ENCODE peak calls at places on chromosome 20, in five cellular contexts. B is PC-9, P is left ventricle myocardium inferior, C is AG04450, R is stomach. S is an unnamed sample.

GRCh38 chr20:51437182-51437923 is 105.2 kb downstream of the NFATC2 start:
- DNase-seq in C (no peak), R (no peak), B (no peak), P (no peak), S (no peak)

GRCh38 chr20:709421-709820 is 33.8 kb upstream of the SCRT2 start:
- DNase-seq in B (peak), P (peak), C (no peak), R (peak), S (no peak)

GRCh38 chr20:1933465-1933870 is 38.3 kb downstream of the SIRPA start:
- DNase-seq in P (peak), B (no peak), C (no peak), R (no peak), S (no peak)

GRCh38 chr20:8388146-8388545 is 256.1 kb downstream of the PLCB1 start:
- DNase-seq in C (no peak), B (no peak), R (no peak), P (no peak), S (no peak)

GRCh38 chr20:32534661-32535240 is 50.4 kb downstream of the NOL4L start:
- DNase-seq in B (no peak), R (no peak), C (no peak), P (no peak), S (no peak)

GRCh38 chr20:38673731-38674177 is 50.5 kb upstream of the SLC32A1 start:
- DNase-seq in B (no peak), C (no peak), P (no peak), R (no peak), S (no peak)

GRCh38 chr20:59831024-59831900 is 102.2 kb downstream of the SYCP2 start:
- DNase-seq in C (no peak), B (peak), P (peak), R (peak), S (peak)

GRCh38 chr20:7967199-7967844 is 27.1 kb upstream of the HAO1 start:
- DNase-seq in R (no peak), B (no peak), P (no peak), C (no peak), S (no peak)

GRCh38 chr20:42024653-42025052 is 406.5 kb upstream of the CHD6 start:
- DNase-seq in C (no peak), P (no peak), R (no peak), B (no peak), S (no peak)

GRCh38 chr20:51715028-51715872 is 52.9 kb downstream of the ATP9A start:
- DNase-seq in P (no peak), R (no peak), C (no peak), B (no peak), S (no peak)

GRCh38 chr20:8322654-8323053 is 190.6 kb downstream of the PLCB1 start:
- DNase-seq in B (no peak), P (no peak), C (no peak), R (no peak), S (no peak)

GRCh38 chr20:38894091-38894847 is 31.9 kb upstream of the FAM83D start:
- DNase-seq in C (no peak), B (no peak), P (peak), R (no peak), S (no peak)

GRCh38 chr20:61891916-61892649 is 173.6 kb downstream of the TAF4 start:
- DNase-seq in B (no peak), C (no peak), P (no peak), R (no peak), S (no peak)

GRCh38 chr20:61888101-61888865 is 177.4 kb downstream of the TAF4 start:
- DNase-seq in R (no peak), P (no peak), B (no peak), C (no peak), S (no peak)

GRCh38 chr20:61889659-61890058 is 176.0 kb downstream of the TAF4 start:
- DNase-seq in C (no peak), R (no peak), B (no peak), P (no peak), S (no peak)

GRCh38 chr20:61890210-61890609 is 175.5 kb downstream of the TAF4 start:
- DNase-seq in C (no peak), P (no peak), B (no peak), R (no peak), S (no peak)

DNA sequence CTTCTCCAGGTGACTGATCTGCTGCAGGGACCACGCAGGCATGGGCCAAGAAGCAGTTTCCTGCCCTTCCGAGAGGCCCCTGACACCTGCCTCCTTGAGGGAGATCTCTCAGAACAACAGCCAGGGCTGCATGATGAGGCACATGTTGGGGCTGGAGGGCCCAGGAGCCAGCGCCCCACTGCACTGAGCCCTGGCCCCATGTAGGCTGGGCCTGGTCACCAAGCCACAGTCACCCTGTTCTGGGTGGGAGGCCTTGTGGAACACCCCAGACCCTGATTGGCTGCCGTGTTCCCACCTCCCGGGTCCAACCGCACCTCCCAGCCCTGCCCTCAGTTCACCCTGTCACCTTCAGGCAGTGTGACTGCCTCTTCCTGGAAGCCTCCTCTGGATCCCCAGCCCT is 174.2 kb downstream of the TAF4 start:
- DNase-seq in R (no peak), B (no peak), C (no peak), P (no peak), S (no peak)
- TF ChIP-seq CTCF in R (no peak), B (no peak), C (no peak), P (no peak), S (no peak)

GRCh38 chr20:34431168-34431567 is 68.1 kb downstream of the ITCH start:
- DNase-seq in R (no peak), B (no peak), P (no peak), C (no peak), S (no peak)
- H3K27ac ChIP-seq in R (no peak), B (no peak), P (no peak), C (no peak), S (no peak)

GRCh38 chr20:45840700-45841198 is 7.2 kb downstream of the SNX21 start:
- DNase-seq in P (no peak), B (no peak), R (no peak), C (no peak), S (no peak)
- TF ChIP-seq CTCF in P (no peak), B (no peak), R (no peak), C (no peak), S (no peak)

GRCh38 chr20:34980543-34981213 is 25.0 kb downstream of the MYH7B start:
- DNase-seq in C (no peak), B (no peak), R (no peak), P (peak), S (no peak)
- H3K27ac ChIP-seq in C (no peak), B (no peak), R (no peak), P (peak), S (peak)

GRCh38 chr20:21826946-21827345 is 121.5 kb downstream of the PAX1 start:
- DNase-seq in R (no peak), P (no peak), C (no peak), B (no peak), S (no peak)
- TF ChIP-seq CTCF in R (no peak), P (no peak), C (no peak), B (no peak), S (no peak)